ENCODE peak calls at places on chromosomes 16 and 17, in four cellular contexts. A is stimulated activated CD4-positive, alpha-beta T cell treated with anti-CD3 and anti-CD28 coated beads, Interleukin-4, amount 100 ng/mL, for 1 hour; R is NCI-H460; W is Caki2. Y is an unnamed sample.

GRCh38 chr17:16439303-16439791 is 24.0 kb downstream of the TRPV2 start:
- DNase-seq in A (no peak), R (no peak), W (no peak), Y (no peak)

GRCh38 chr17:45722161-45722560 is 62.0 kb upstream of the CRHR1 start:
- DNase-seq in A (no peak), R (peak), W (no peak), Y (peak)

GRCh38 chr17:39716073-39716818 is 14.1 kb downstream of the MIEN1 start:
- DNase-seq in A (no peak), R (no peak), W (no peak), Y (no peak)

GRCh38 chr16:87570938-87571867 is 31.1 kb upstream of the JPH3 start:
- DNase-seq in A (no peak), R (peak), W (no peak), Y (peak)

GRCh38 chr16:27638833-27639587 is 89.1 kb downstream of the KATNIP start:
- DNase-seq in A (no peak), R (no peak), W (no peak), Y (no peak)

GRCh38 chr17:58802188-58802587 is 46.5 kb downstream of the PPM1E start:
- DNase-seq in A (no peak), R (no peak), W (no peak), Y (no peak)

GRCh38 chr16:48613061-48613957 is 3.3 kb upstream of the N4BP1 start:
- DNase-seq in A (peak), R (no peak), W (no peak), Y (no peak)

GRCh38 chr16:1319041-1319440 is 9.6 kb downstream of the UBE2I start:
- DNase-seq in A (no peak), R (no peak), W (no peak), Y (no peak)

GRCh38 chr17:20302191-20302917 is 165.0 kb downstream of the LGALS9B start:
- DNase-seq in A (no peak), R (no peak), W (no peak), Y (no peak)

GRCh38 chr16:27704252-27704651 is 154.3 kb downstream of the KATNIP start:
- DNase-seq in A (no peak), R (no peak), W (no peak), Y (no peak)